ENCODE peak calls at places on chromosome 14, in ten cellular contexts. One of them, this sample, is unnamed.

GRCh38 chr14:22052795-22053194 is 379.2 kb upstream of the OR4E1 start:
- DNase-seq in AG09319: no peak
- DNase-seq in germinal center: no peak
- DNase-seq in keratinocyte: no peak
- DNase-seq in NCI-H460: no peak
- DNase-seq in CD14-positive monocyte: no peak
- DNase-seq in T-helper 2 cell: peak; percentile 50
- DNase-seq in frontal cortex: no peak
- DNase-seq in stimulated activated CD8-positive, alpha-beta memory T cell treated with anti-CD3 and anti-CD28 coated beads, Interleukin-7, amount 100 ng/mL, for 1 hour: no peak
- DNase-seq in EL: no peak
- DNase-seq in this sample: no peak

GRCh38 chr14:76876076-76876475 is 49.9 kb downstream of the LRRC74A start:
- DNase-seq in NCI-H460: peak; percentile 64
- DNase-seq in CD14-positive monocyte: no peak
- DNase-seq in stimulated activated CD8-positive, alpha-beta memory T cell treated with anti-CD3 and anti-CD28 coated beads, Interleukin-7, amount 100 ng/mL, for 1 hour: no peak
- DNase-seq in frontal cortex: peak; percentile 62
- DNase-seq in EL: peak; percentile 72
- DNase-seq in T-helper 2 cell: peak; percentile 39
- DNase-seq in germinal center: peak; percentile 54
- DNase-seq in keratinocyte: peak; percentile 17
- DNase-seq in AG09319: peak; percentile 36
- DNase-seq in this sample: no peak

GRCh38 chr14:103020271-103020910 is 37.0 kb downstream of the CDC42BPB start:
- DNase-seq in T-helper 2 cell: no peak
- DNase-seq in keratinocyte: no peak
- DNase-seq in stimulated activated CD8-positive, alpha-beta memory T cell treated with anti-CD3 and anti-CD28 coated beads, Interleukin-7, amount 100 ng/mL, for 1 hour: no peak
- DNase-seq in CD14-positive monocyte: no peak
- DNase-seq in frontal cortex: no peak
- DNase-seq in AG09319: no peak
- DNase-seq in germinal center: no peak
- DNase-seq in EL: no peak
- DNase-seq in NCI-H460: no peak
- DNase-seq in this sample: no peak

GRCh38 chr14:105398726-105399440 is 545 bp downstream of the TEX22 start:
- DNase-seq in AG09319: no peak
- DNase-seq in frontal cortex: no peak
- DNase-seq in stimulated activated CD8-positive, alpha-beta memory T cell treated with anti-CD3 and anti-CD28 coated beads, Interleukin-7, amount 100 ng/mL, for 1 hour: no peak
- DNase-seq in NCI-H460: no peak
- DNase-seq in CD14-positive monocyte: no peak
- DNase-seq in T-helper 2 cell: peak; percentile 65
- DNase-seq in germinal center: no peak
- DNase-seq in keratinocyte: no peak
- DNase-seq in EL: no peak
- DNase-seq in this sample: peak; percentile 74

GRCh38 chr14:83473416-83473815 is 1939.8 kb upstream of the SEL1L start:
- DNase-seq in CD14-positive monocyte: no peak
- DNase-seq in EL: no peak
- DNase-seq in T-helper 2 cell: no peak
- DNase-seq in AG09319: no peak
- DNase-seq in frontal cortex: no peak
- DNase-seq in NCI-H460: no peak
- DNase-seq in germinal center: no peak
- DNase-seq in stimulated activated CD8-positive, alpha-beta memory T cell treated with anti-CD3 and anti-CD28 coated beads, Interleukin-7, amount 100 ng/mL, for 1 hour: no peak
- DNase-seq in keratinocyte: no peak
- DNase-seq in this sample: no peak

GRCh38 chr14:94469261-94469660 is 6.7 kb downstream of the SERPINA9 start:
- DNase-seq in frontal cortex: no peak
- DNase-seq in AG09319: no peak
- DNase-seq in germinal center: no peak
- DNase-seq in NCI-H460: no peak
- DNase-seq in EL: no peak
- DNase-seq in T-helper 2 cell: no peak
- DNase-seq in CD14-positive monocyte: no peak
- DNase-seq in stimulated activated CD8-positive, alpha-beta memory T cell treated with anti-CD3 and anti-CD28 coated beads, Interleukin-7, amount 100 ng/mL, for 1 hour: no peak
- DNase-seq in keratinocyte: no peak
- DNase-seq in this sample: no peak

GRCh38 chr14:61368061-61368710 is 46.8 kb downstream of the PRKCH start:
- DNase-seq in T-helper 2 cell: no peak
- DNase-seq in NCI-H460: no peak
- DNase-seq in keratinocyte: no peak
- DNase-seq in germinal center: no peak
- DNase-seq in AG09319: no peak
- DNase-seq in frontal cortex: no peak
- DNase-seq in CD14-positive monocyte: no peak
- DNase-seq in EL: no peak
- DNase-seq in stimulated activated CD8-positive, alpha-beta memory T cell treated with anti-CD3 and anti-CD28 coated beads, Interleukin-7, amount 100 ng/mL, for 1 hour: no peak
- DNase-seq in this sample: no peak

GRCh38 chr14:89641495-89642162 is 224.6 kb upstream of the FOXN3 start:
- DNase-seq in frontal cortex: no peak
- DNase-seq in keratinocyte: no peak
- DNase-seq in T-helper 2 cell: peak; percentile 91
- DNase-seq in germinal center: no peak
- DNase-seq in EL: no peak
- DNase-seq in AG09319: no peak
- DNase-seq in NCI-H460: no peak
- DNase-seq in CD14-positive monocyte: no peak
- DNase-seq in stimulated activated CD8-positive, alpha-beta memory T cell treated with anti-CD3 and anti-CD28 coated beads, Interleukin-7, amount 100 ng/mL, for 1 hour: no peak
- DNase-seq in this sample: no peak

GRCh38 chr14:20986811-20987210 is 3.0 kb upstream of the METTL17 start:
- DNase-seq in EL: peak; percentile 92
- DNase-seq in germinal center: no peak
- DNase-seq in keratinocyte: peak; percentile 82
- DNase-seq in stimulated activated CD8-positive, alpha-beta memory T cell treated with anti-CD3 and anti-CD28 coated beads, Interleukin-7, amount 100 ng/mL, for 1 hour: no peak
- DNase-seq in frontal cortex: no peak
- DNase-seq in AG09319: peak; percentile 69
- DNase-seq in CD14-positive monocyte: no peak
- DNase-seq in NCI-H460: peak; percentile 54
- DNase-seq in T-helper 2 cell: no peak
- DNase-seq in this sample: no peak

GRCh38 chr14:33451211-33451610 is 499.7 kb downstream of the EGLN3 start:
- DNase-seq in NCI-H460: no peak
- DNase-seq in AG09319: no peak
- DNase-seq in frontal cortex: no peak
- DNase-seq in T-helper 2 cell: no peak
- DNase-seq in stimulated activated CD8-positive, alpha-beta memory T cell treated with anti-CD3 and anti-CD28 coated beads, Interleukin-7, amount 100 ng/mL, for 1 hour: no peak
- DNase-seq in CD14-positive monocyte: no peak
- DNase-seq in keratinocyte: no peak
- DNase-seq in germinal center: no peak
- DNase-seq in EL: no peak
- DNase-seq in this sample: no peak

GRCh38 chr14:101815994-101816393 is 54.5 kb downstream of the PPP2R5C start:
- DNase-seq in T-helper 2 cell: peak; percentile 58
- DNase-seq in CD14-positive monocyte: no peak
- DNase-seq in NCI-H460: no peak
- DNase-seq in frontal cortex: no peak
- DNase-seq in keratinocyte: no peak
- DNase-seq in germinal center: no peak
- DNase-seq in AG09319: no peak
- DNase-seq in EL: no peak
- DNase-seq in stimulated activated CD8-positive, alpha-beta memory T cell treated with anti-CD3 and anti-CD28 coated beads, Interleukin-7, amount 100 ng/mL, for 1 hour: no peak
- DNase-seq in this sample: no peak

GRCh38 chr14:65600742-65601141 is 188.2 kb downstream of the FUT8 start:
- DNase-seq in germinal center: no peak
- DNase-seq in EL: no peak
- DNase-seq in NCI-H460: peak; percentile 53
- DNase-seq in CD14-positive monocyte: no peak
- DNase-seq in keratinocyte: no peak
- DNase-seq in AG09319: no peak
- DNase-seq in frontal cortex: no peak
- DNase-seq in stimulated activated CD8-positive, alpha-beta memory T cell treated with anti-CD3 and anti-CD28 coated beads, Interleukin-7, amount 100 ng/mL, for 1 hour: no peak
- DNase-seq in T-helper 2 cell: no peak
- DNase-seq in this sample: no peak